ENCODE peak calls at places on chromosomes 12 and 14, in four cellular contexts. D is LHCN-M2, R is nucleus accumbens, L is globus pallidus. M is an unnamed sample.

GRCh38 chr14:94591871-94592270 is 10.6 kb downstream of the SERPINA5 start:
- DNase-seq in L (no peak), R (no peak), D (no peak), M (peak)

GRCh38 chr14:62126885-62127478 is 364.8 kb downstream of the SNAPC1 start:
- DNase-seq in R (no peak), L (peak), D (peak), M (no peak)

GRCh38 chr14:96253140-96253539 is 2.9 kb upstream of the BDKRB1 start:
- DNase-seq in L (no peak), D (peak), R (no peak), M (no peak)

GRCh38 chr14:70018713-70019201 is 139.5 kb downstream of the SMOC1 start:
- DNase-seq in L (peak), D (no peak), R (no peak), M (peak)

GRCh38 chr12:90044069-90044468 is 335.4 kb upstream of the ATP2B1 start:
- DNase-seq in D (no peak), L (no peak), R (no peak), M (no peak)

GRCh38 chr14:61192970-61193369 is 88.2 kb downstream of the TMEM30B start:
- DNase-seq in D (no peak), L (no peak), R (no peak), M (no peak)

GRCh38 chr12:120438495-120439198 is 734 bp downstream of the COX6A1 start:
- DNase-seq in L (no peak), D (no peak), R (no peak), M (no peak)

GRCh38 chr14:31949709-31950108 is 127.4 kb upstream of the ARHGAP5 start:
- DNase-seq in D (no peak), L (no peak), R (no peak), M (no peak)

GRCh38 chr14:69346710-69347109 is 51.4 kb downstream of the ERH start:
- DNase-seq in L (no peak), D (no peak), R (no peak), M (peak)

GRCh38 chr14:77616133-77616453 is 344 bp downstream of the SPTLC2 start:
- DNase-seq in L (no peak), R (no peak), D (no peak), M (no peak)

GRCh38 chr12:49925433-49926194 is 21.9 kb upstream of the FAIM2 start:
- DNase-seq in L (no peak), R (no peak), D (no peak), M (no peak)

M was measured in left lobe of liver.